ENCODE peak calls at places on chromosomes 13 and 19, in four cellular contexts. One of them, this sample, is unnamed.

GRCh38 chr19:16756649-16757048 is 37.0 kb downstream of the NWD1 start:
- DNase-seq in GM23248: no peak
- DNase-seq in central memory CD4-positive, alpha-beta T cell: no peak
- DNase-seq in T1000: no peak
- DNase-seq in this sample: no peak

GRCh38 chr19:52190679-52191293 is 934 bp downstream of the PPP2R1A start:
- DNase-seq in GM23248: peak
- DNase-seq in central memory CD4-positive, alpha-beta T cell: no peak
- DNase-seq in T1000: no peak
- DNase-seq in this sample: peak

GRCh38 chr13:79866436-79866835 is 385.5 kb downstream of the NDFIP2 start:
- DNase-seq in GM23248: no peak
- DNase-seq in central memory CD4-positive, alpha-beta T cell: no peak
- DNase-seq in T1000: no peak
- DNase-seq in this sample: no peak

GRCh38 chr19:34034318-34034846 is 137.9 kb upstream of the LSM14A start:
- DNase-seq in GM23248: no peak
- DNase-seq in central memory CD4-positive, alpha-beta T cell: no peak
- DNase-seq in T1000: no peak
- DNase-seq in this sample: no peak

GRCh38 chr13:33512880-33513554 is 227.5 kb upstream of the STARD13 start:
- DNase-seq in GM23248: peak
- DNase-seq in central memory CD4-positive, alpha-beta T cell: no peak
- DNase-seq in T1000: no peak
- DNase-seq in this sample: no peak

GRCh38 chr19:33270769-33271168 is 31.6 kb downstream of the CEBPA start:
- DNase-seq in GM23248: no peak
- DNase-seq in central memory CD4-positive, alpha-beta T cell: no peak
- DNase-seq in T1000: no peak
- DNase-seq in this sample: no peak

GRCh38 chr13:80477641-80478443 is 136.9 kb upstream of the SPRY2 start:
- DNase-seq in GM23248: no peak
- DNase-seq in central memory CD4-positive, alpha-beta T cell: no peak
- DNase-seq in T1000: no peak
- DNase-seq in this sample: no peak

GRCh38 chr19:1941146-1942077 is at the start of gene CSNK1G2:
- DNase-seq in GM23248: peak
- DNase-seq in central memory CD4-positive, alpha-beta T cell: no peak
- DNase-seq in T1000: no peak
- DNase-seq in this sample: no peak

GRCh38 chr19:30932854-30933253 is 416.4 kb downstream of the TSHZ3 start:
- DNase-seq in GM23248: no peak
- DNase-seq in central memory CD4-positive, alpha-beta T cell: no peak
- DNase-seq in T1000: no peak
- DNase-seq in this sample: no peak

GRCh38 chr19:46404039-46404883 is 9.1 kb downstream of the CCDC8 start:
- DNase-seq in GM23248: peak
- DNase-seq in central memory CD4-positive, alpha-beta T cell: no peak
- DNase-seq in T1000: no peak
- DNase-seq in this sample: peak

GRCh38 chr19:2540646-2541454 is 64.9 kb downstream of the GADD45B start:
- DNase-seq in GM23248: peak
- DNase-seq in central memory CD4-positive, alpha-beta T cell: no peak
- DNase-seq in T1000: peak
- DNase-seq in this sample: peak

GRCh38 chr13:21753117-21753729 is 82.3 kb downstream of the FGF9 start:
- DNase-seq in GM23248: no peak
- DNase-seq in central memory CD4-positive, alpha-beta T cell: no peak
- DNase-seq in T1000: no peak
- DNase-seq in this sample: no peak

GRCh38 chr19:19385900-19386339 is 19.6 kb upstream of the GATAD2A start:
- DNase-seq in GM23248: no peak
- DNase-seq in central memory CD4-positive, alpha-beta T cell: no peak
- DNase-seq in T1000: no peak
- DNase-seq in this sample: no peak

GRCh38 chr13:28679628-28680027 is 20.7 kb downstream of the POMP start:
- DNase-seq in GM23248: peak
- DNase-seq in central memory CD4-positive, alpha-beta T cell: no peak
- DNase-seq in T1000: no peak
- DNase-seq in this sample: no peak

GRCh38 chr19:41957838-41958366 is 1.2 kb downstream of the RABAC1 start:
- DNase-seq in GM23248: peak
- DNase-seq in central memory CD4-positive, alpha-beta T cell: peak
- DNase-seq in T1000: peak
- DNase-seq in this sample: peak

GRCh38 chr13:48405865-48406264 is 7.0 kb downstream of the LPAR6 start:
- DNase-seq in GM23248: peak
- DNase-seq in central memory CD4-positive, alpha-beta T cell: peak
- DNase-seq in T1000: no peak
- DNase-seq in this sample: no peak

GRCh38 chr19:29687244-29687896 is 22.1 kb downstream of the PLEKHF1 start:
- DNase-seq in GM23248: peak
- DNase-seq in central memory CD4-positive, alpha-beta T cell: no peak
- DNase-seq in T1000: peak
- DNase-seq in this sample: peak